ENCODE peak calls at places on chromosomes 7 and 10, in six cellular contexts. A is AG09309, D is GM23338, Y is AG04450, U is spleen, M is heart right ventricle. H is an unnamed sample.

GRCh38 chr7:28091190-28091589 is 89.4 kb downstream of the JAZF1 start:
- DNase-seq in A (no peak), D (no peak), Y (no peak), U (no peak), M (no peak), H (no peak)

GRCh38 chr7:74356589-74357315 is 67.5 kb downstream of the CLIP2 start:
- DNase-seq in A (no peak), D (no peak), Y (no peak), U (no peak), M (no peak), H (no peak)

GRCh38 chr7:94509264-94509878 is at the start of gene CASD1:
- DNase-seq in A (no peak), D (peak; percentile 72), Y (no peak), U (no peak), M (peak; percentile 73), H (no peak)

GRCh38 chr10:91598211-91598981 is 34.5 kb downstream of the PPP1R3C start:
- DNase-seq in A (no peak), D (no peak), Y (no peak), U (no peak), M (no peak), H (no peak)

GRCh38 chr7:146146866-146147265 is 30.3 kb downstream of the CNTNAP2 start:
- DNase-seq in A (peak; percentile 39), D (no peak), Y (no peak), U (no peak), M (no peak), H (no peak)

GRCh38 chr10:35453855-35454532 is 117.7 kb downstream of the CCNY start:
- DNase-seq in A (no peak), D (no peak), Y (no peak), U (no peak), M (no peak), H (no peak)

GRCh38 chr7:9507281-9507680 is 1073.9 kb downstream of the NXPH1 start:
- DNase-seq in A (no peak), D (peak; percentile 25), Y (no peak), U (no peak), M (no peak), H (no peak)

GRCh38 chr7:100435401-100436304 is 644 bp downstream of the PPP1R35 start:
- DNase-seq in A (no peak), D (peak; percentile 64), Y (no peak), U (peak; percentile 92), M (peak; percentile 42), H (no peak)

GRCh38 chr10:122192142-122192541 is 79.0 kb upstream of the BTBD16 start:
- DNase-seq in A (no peak), D (peak; percentile 66), Y (no peak), U (no peak), M (no peak), H (no peak)

GRCh38 chr10:97020452-97021400 is 165.0 kb downstream of the SLIT1 start:
- DNase-seq in A (no peak), D (no peak), Y (no peak), U (no peak), M (peak; percentile 40), H (no peak)

GRCh38 chr10:20993387-20994170 is 96.5 kb upstream of the NEBL start:
- DNase-seq in A (no peak), D (no peak), Y (no peak), U (no peak), M (no peak), H (no peak)

GRCh38 chr10:62471718-62472117 is 97.5 kb downstream of the ZNF365 start:
- DNase-seq in A (no peak), D (no peak), Y (no peak), U (no peak), M (no peak), H (no peak)

GRCh38 chr7:131546583-131547111 is 9.8 kb downstream of the PODXL start:
- DNase-seq in A (no peak), D (peak; percentile 95), Y (no peak), U (peak; percentile 49), M (no peak), H (no peak)

GRCh38 chr10:14723052-14723689 is 51.5 kb downstream of the FAM107B start:
- DNase-seq in A (no peak), D (no peak), Y (no peak), U (no peak), M (no peak), H (no peak)

GRCh38 chr10:75648186-75648761 is 216.8 kb downstream of the LRMDA start:
- DNase-seq in A (no peak), D (no peak), Y (no peak), U (no peak), M (no peak), H (no peak)

GRCh38 chr7:142859829-142860228 is 5.0 kb downstream of the EPHB6 start:
- DNase-seq in A (no peak), D (no peak), Y (no peak), U (no peak), M (no peak), H (no peak)

GRCh38 chr7:50613473-50613872 is 48.3 kb upstream of the DDC start:
- DNase-seq in A (no peak), D (no peak), Y (no peak), U (no peak), M (no peak), H (no peak)

GRCh38 chr10:14687340-14687739 is 87.4 kb downstream of the FAM107B start:
- DNase-seq in A (no peak), D (no peak), Y (no peak), U (no peak), M (no peak), H (no peak)

GRCh38 chr7:73703985-73704639 is 15.4 kb downstream of the STX1A start:
- DNase-seq in A (no peak), D (peak; percentile 91), Y (no peak), U (peak; percentile 80), M (peak; percentile 46), H (no peak)

GRCh38 chr7:92988941-92989540 is 128.7 kb downstream of the SAMD9 start:
- DNase-seq in A (no peak), D (no peak), Y (no peak), U (no peak), M (no peak), H (no peak)

GRCh38 chr10:50416181-50416824 is 165.0 kb upstream of the ASAH2 start:
- DNase-seq in A (no peak), D (no peak), Y (no peak), U (no peak), M (no peak), H (no peak)

GRCh38 chr10:50416885-50417284 is 165.6 kb upstream of the ASAH2 start:
- DNase-seq in A (no peak), D (no peak), Y (no peak), U (no peak), M (no peak), H (no peak)

GRCh38 chr10:50419091-50419490 is 167.8 kb upstream of the ASAH2 start:
- DNase-seq in A (no peak), D (no peak), Y (no peak), U (no peak), M (no peak), H (no peak)

GRCh38 chr10:50417906-50418697 is 166.8 kb upstream of the ASAH2 start:
- DNase-seq in A (peak; percentile 44), D (peak; percentile 84), Y (peak; percentile 46), U (peak; percentile 86), M (peak; percentile 79), H (no peak)

DNA sequence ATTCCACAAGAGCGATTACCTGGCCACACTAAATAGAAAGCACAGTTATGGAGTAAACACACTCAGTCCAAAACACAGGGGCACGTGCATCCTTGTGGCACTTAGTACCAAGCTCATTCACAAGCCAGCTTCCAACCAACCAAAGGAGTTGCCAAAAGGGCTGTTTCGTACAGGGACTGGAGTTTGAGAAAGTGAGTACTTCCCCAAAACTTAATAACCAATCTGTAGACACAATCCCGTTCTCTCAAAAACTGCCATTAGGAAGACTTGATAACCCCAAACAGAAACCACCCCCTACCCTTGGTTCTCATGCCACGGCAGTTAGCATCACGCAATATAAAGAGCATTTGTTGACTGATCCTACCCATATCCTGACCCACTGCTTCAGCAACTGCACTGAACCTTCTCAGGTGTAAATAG is 166.2 kb upstream of the ASAH2 start:
- DNase-seq in A (no peak), D (peak; percentile 18), Y (no peak), U (no peak), M (no peak), H (no peak)
- H3K4me3 ChIP-seq in A (peak overlapping the region; percentile 53), D (peak overlapping the region; percentile 52), Y (peak overlapping the region; percentile 73), U (peak overlapping the region; percentile 67), M (peak overlapping the region; percentile 80), H (peak overlapping the region; percentile 74)

DNA sequence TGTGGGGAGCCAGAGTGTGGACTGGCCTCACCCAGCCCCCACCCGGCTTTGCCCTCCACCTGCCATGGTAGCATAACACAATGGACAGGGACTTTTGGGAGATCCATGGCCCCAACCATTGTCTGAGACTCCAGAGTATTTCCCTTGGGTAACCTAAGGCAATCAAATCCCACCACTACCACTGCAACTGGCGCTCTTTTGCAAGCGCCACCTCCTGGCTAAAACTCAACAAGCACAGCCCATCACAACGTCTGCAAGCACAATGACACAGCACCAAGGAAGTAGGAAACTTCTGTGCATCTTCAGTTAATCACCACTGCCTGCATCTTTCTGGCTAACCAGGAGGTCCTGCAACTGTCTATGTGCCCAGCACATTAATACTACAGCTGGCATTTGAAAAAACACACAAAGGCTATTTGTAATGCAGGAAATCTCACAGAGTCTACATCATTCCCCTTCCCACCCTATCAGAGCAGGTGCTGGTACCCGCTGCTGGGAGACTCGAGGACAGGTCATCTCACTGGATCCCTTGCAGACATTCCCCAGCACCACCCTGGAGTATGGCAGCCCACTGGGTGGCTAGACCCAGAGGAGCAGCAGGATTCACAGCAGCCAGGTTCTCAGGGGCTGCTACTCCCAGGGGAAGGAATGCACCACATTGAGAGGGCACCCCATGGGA is 27.7 kb downstream of the ANKRD26 start:
- DNase-seq in A (no peak), D (peak; percentile 79), Y (no peak), U (no peak), M (no peak), H (no peak)
- TF ChIP-seq CTCF in A (no peak), D (peak; percentile 77), Y (no peak), U (no peak), M (no peak), H (peak; percentile 26)

GRCh38 chr7:11193131-11193867 is 219.6 kb downstream of the PHF14 start:
- DNase-seq in A (peak; percentile 28), D (peak; percentile 81), Y (no peak), U (no peak), M (peak; percentile 29), H (no peak)
- H3K4me3 ChIP-seq in A (peak overlapping the region; percentile 43), D (peak overlapping the region; percentile 51), Y (peak overlapping the region; percentile 48), U (no peak overlapping the region), M (peak overlapping the region; percentile 50), H (peak overlapping the region; percentile 25)

GRCh38 chr10:116992183-116992582 is 12.8 kb downstream of the SHTN1 start:
- DNase-seq in A (no peak), D (peak; percentile 53), Y (no peak), U (no peak), M (no peak), H (no peak)
- TF ChIP-seq CTCF in A (no peak), D (no peak), Y (no peak), U (no peak), M (no peak), H (no peak)

GRCh38 chr7:132551928-132552327 is 24.3 kb downstream of the PLXNA4 start:
- DNase-seq in A (no peak), D (no peak), Y (no peak), U (no peak), M (no peak), H (no peak)

GRCh38 chr7:132558815-132559214 is 17.5 kb downstream of the PLXNA4 start:
- DNase-seq in A (no peak), D (no peak), Y (no peak), U (no peak), M (no peak), H (no peak)

GRCh38 chr7:132553031-132553430 is 23.2 kb downstream of the PLXNA4 start:
- DNase-seq in A (no peak), D (no peak), Y (no peak), U (no peak), M (no peak), H (no peak)

GRCh38 chr7:132557489-132558044 is 18.7 kb downstream of the PLXNA4 start:
- DNase-seq in A (no peak), D (peak; percentile 47), Y (no peak), U (no peak), M (no peak), H (no peak)

GRCh38 chr7:132554446-132554845 is 21.8 kb downstream of the PLXNA4 start:
- DNase-seq in A (no peak), D (no peak), Y (no peak), U (no peak), M (no peak), H (no peak)
- H3K4me3 ChIP-seq in A (no peak overlapping the region), D (no peak overlapping the region), Y (no peak overlapping the region), U (no peak overlapping the region), M (no peak overlapping the region), H (no peak overlapping the region)